ENCODE peak calls at places on chromosomes 13 and 19, in four cellular contexts. One of them, this sample, is unnamed.

GRCh38 chr13:109479534-109479933 is 306.8 kb downstream of the IRS2 start:
- DNase-seq in dorsolateral prefrontal cortex: no peak
- DNase-seq in cardiac muscle cell: no peak
- DNase-seq in GM12865: no peak
- DNase-seq in this sample: no peak

GRCh38 chr13:36251528-36251927 is 37.2 kb upstream of the SOHLH2 start:
- DNase-seq in dorsolateral prefrontal cortex: no peak
- DNase-seq in cardiac muscle cell: no peak
- DNase-seq in GM12865: peak; percentile 21
- DNase-seq in this sample: peak; percentile 31

GRCh38 chr19:10095948-10096614 is 6.4 kb downstream of the ANGPTL6 start:
- DNase-seq in dorsolateral prefrontal cortex: peak; percentile 84
- DNase-seq in cardiac muscle cell: peak; percentile 94
- DNase-seq in GM12865: peak; percentile 97
- DNase-seq in this sample: peak; percentile 83

GRCh38 chr13:63446329-63446728 is 2030.7 kb upstream of the PCDH20 start:
- DNase-seq in dorsolateral prefrontal cortex: no peak
- DNase-seq in cardiac muscle cell: no peak
- DNase-seq in GM12865: no peak
- DNase-seq in this sample: peak; percentile 7

GRCh38 chr13:71879129-71879535 is 12.1 kb upstream of the DACH1 start:
- DNase-seq in dorsolateral prefrontal cortex: no peak
- DNase-seq in cardiac muscle cell: peak; percentile 59
- DNase-seq in GM12865: peak; percentile 68
- DNase-seq in this sample: no peak

GRCh38 chr13:96858133-96858826 is 136.0 kb downstream of the OXGR1 start:
- DNase-seq in dorsolateral prefrontal cortex: no peak
- DNase-seq in cardiac muscle cell: no peak
- DNase-seq in GM12865: no peak
- DNase-seq in this sample: no peak

GRCh38 chr13:74758188-74758587 is 624.0 kb upstream of the KLF12 start:
- DNase-seq in dorsolateral prefrontal cortex: no peak
- DNase-seq in cardiac muscle cell: no peak
- DNase-seq in GM12865: no peak
- DNase-seq in this sample: no peak

GRCh38 chr19:53867225-53868090 is at the start of gene MYADM:
- DNase-seq in dorsolateral prefrontal cortex: peak; percentile 97
- DNase-seq in cardiac muscle cell: peak; percentile 99
- DNase-seq in GM12865: peak; percentile 44
- DNase-seq in this sample: peak; percentile 97

GRCh38 chr19:1746401-1747284 is 6.7 kb upstream of the ONECUT3 start:
- DNase-seq in dorsolateral prefrontal cortex: no peak
- DNase-seq in cardiac muscle cell: no peak
- DNase-seq in GM12865: peak; percentile 21
- DNase-seq in this sample: peak; percentile 15

GRCh38 chr19:16069813-16070365 is 6.4 kb upstream of the TPM4 start:
- DNase-seq in dorsolateral prefrontal cortex: no peak
- DNase-seq in cardiac muscle cell: no peak
- DNase-seq in GM12865: no peak
- DNase-seq in this sample: no peak

GRCh38 chr13:111177803-111178389 is 62.8 kb downstream of the ARHGEF7 start:
- DNase-seq in dorsolateral prefrontal cortex: no peak
- DNase-seq in cardiac muscle cell: no peak
- DNase-seq in GM12865: no peak
- DNase-seq in this sample: peak; percentile 72

GRCh38 chr13:113643593-113643992 is 14.4 kb downstream of the ATP4B start:
- DNase-seq in dorsolateral prefrontal cortex: no peak
- DNase-seq in cardiac muscle cell: no peak
- DNase-seq in GM12865: no peak
- DNase-seq in this sample: no peak

GRCh38 chr13:98480915-98481510 is 95.9 kb downstream of the STK24 start:
- DNase-seq in dorsolateral prefrontal cortex: no peak
- DNase-seq in cardiac muscle cell: peak; percentile 15
- DNase-seq in GM12865: peak; percentile 84
- DNase-seq in this sample: peak; percentile 23

GRCh38 chr13:110306340-110306959 is 507 bp downstream of the COL4A1 start:
- DNase-seq in dorsolateral prefrontal cortex: no peak
- DNase-seq in cardiac muscle cell: peak; percentile 51
- DNase-seq in GM12865: no peak
- DNase-seq in this sample: peak; percentile 51

GRCh38 chr13:32153056-32153455 is 121.5 kb downstream of the FRY start:
- DNase-seq in dorsolateral prefrontal cortex: no peak
- DNase-seq in cardiac muscle cell: no peak
- DNase-seq in GM12865: no peak
- DNase-seq in this sample: peak; percentile 93

GRCh38 chr13:51453308-51453958 is 597 bp upstream of the INTS6 start:
- DNase-seq in dorsolateral prefrontal cortex: peak; percentile 30
- DNase-seq in cardiac muscle cell: no peak
- DNase-seq in GM12865: peak; percentile 85
- DNase-seq in this sample: no peak

GRCh38 chr13:41552031-41552430 is 94.7 kb downstream of the RGCC start:
- DNase-seq in dorsolateral prefrontal cortex: no peak
- DNase-seq in cardiac muscle cell: no peak
- DNase-seq in GM12865: no peak
- DNase-seq in this sample: no peak

GRCh38 chr13:104532131-104532530 is 1465.9 kb upstream of the SLC10A2 start:
- DNase-seq in dorsolateral prefrontal cortex: no peak
- DNase-seq in cardiac muscle cell: no peak
- DNase-seq in GM12865: no peak
- DNase-seq in this sample: no peak

GRCh38 chr19:52742516-52742915 is 7.7 kb upstream of the ZNF611 start:
- DNase-seq in dorsolateral prefrontal cortex: no peak
- DNase-seq in cardiac muscle cell: no peak
- DNase-seq in GM12865: no peak
- DNase-seq in this sample: no peak

DNA sequence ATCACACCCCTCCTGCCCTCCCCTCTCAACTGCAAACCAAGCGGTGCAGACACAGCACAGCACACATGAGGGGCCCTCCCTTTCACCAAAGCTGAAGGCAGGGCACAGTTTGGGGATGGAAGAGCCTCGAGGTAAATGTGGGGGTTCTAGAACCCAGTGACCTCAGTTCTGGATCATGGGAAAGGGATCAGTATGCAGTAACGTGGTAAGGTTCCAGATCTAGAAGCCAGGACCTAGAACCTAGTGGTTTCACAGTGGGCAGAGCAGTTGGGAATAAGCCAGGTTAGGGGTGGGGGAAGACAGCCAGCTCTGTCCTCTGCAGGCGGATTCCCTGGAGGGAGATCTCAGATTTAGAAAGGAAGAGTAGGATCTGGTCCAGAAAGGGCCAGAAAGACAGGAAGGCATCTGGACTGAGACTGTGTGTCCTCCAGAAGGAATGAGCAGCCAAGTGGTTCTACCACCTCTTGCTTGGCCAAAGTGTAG is 3.1 kb downstream of the FTL start:
- DNase-seq in dorsolateral prefrontal cortex: no peak
- DNase-seq in cardiac muscle cell: no peak
- DNase-seq in GM12865: peak; percentile 34
- DNase-seq in this sample: peak; percentile 36
- H3K4me3 ChIP-seq in dorsolateral prefrontal cortex: peak overlapping the region; percentile 95
- H3K4me3 ChIP-seq in cardiac muscle cell: no peak overlapping the region
- H3K4me3 ChIP-seq in GM12865: no peak overlapping the region
- H3K4me3 ChIP-seq in this sample: no peak overlapping the region

DNA sequence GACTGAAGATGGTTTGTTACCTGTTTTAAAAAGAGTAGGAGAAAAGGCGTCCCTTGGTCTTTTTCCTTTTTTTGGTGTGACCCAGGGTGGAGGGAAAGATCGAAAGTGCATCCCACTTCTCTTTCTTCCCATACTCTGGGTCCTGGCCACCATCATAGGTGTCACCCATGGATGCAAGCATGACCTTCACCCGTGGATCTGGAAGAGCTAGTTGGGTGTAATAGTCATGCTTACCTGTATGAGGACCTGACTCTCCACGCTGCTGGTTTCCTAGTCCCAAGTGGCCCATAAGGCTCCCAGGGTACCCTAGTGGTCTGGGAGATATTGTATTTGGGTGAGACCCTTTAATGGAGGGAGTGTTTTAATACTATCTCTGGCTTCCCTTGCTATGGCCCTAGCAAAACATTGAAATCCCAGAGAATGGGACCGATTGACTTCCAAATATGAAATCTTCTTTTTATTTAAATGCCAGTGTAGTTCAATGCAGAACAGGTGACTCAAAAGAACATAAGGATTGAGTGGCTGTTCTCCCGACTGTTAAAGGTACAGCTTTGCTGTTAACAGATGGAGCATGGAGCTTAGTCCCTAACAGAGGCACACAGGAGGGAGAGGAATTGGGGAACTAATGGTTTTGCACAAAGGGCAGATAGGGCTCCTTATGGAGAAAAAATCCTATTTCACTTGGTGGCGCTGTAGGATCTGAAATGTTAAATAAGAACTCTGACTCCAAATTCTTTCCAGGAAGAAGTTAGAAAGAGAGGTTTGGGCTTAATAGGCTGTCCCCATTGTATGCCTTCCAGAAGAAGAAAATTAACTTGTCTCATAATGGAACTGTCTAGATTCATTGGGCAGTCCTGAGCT is 7.0 kb upstream of the ZNF550 start:
- DNase-seq in dorsolateral prefrontal cortex: no peak
- DNase-seq in cardiac muscle cell: peak; percentile 25
- DNase-seq in GM12865: peak; percentile 41
- DNase-seq in this sample: peak; percentile 62
- TF ChIP-seq CTCF in dorsolateral prefrontal cortex: no peak
- TF ChIP-seq CTCF in cardiac muscle cell: no peak
- TF ChIP-seq CTCF in GM12865: no peak
- TF ChIP-seq CTCF in this sample: no peak

GRCh38 chr19:46789371-46789770 is 977 bp upstream of the SLC1A5 start:
- DNase-seq in dorsolateral prefrontal cortex: no peak
- DNase-seq in cardiac muscle cell: no peak
- DNase-seq in GM12865: no peak
- DNase-seq in this sample: no peak

GRCh38 chr19:46787331-46788100 is 878 bp downstream of the SLC1A5 start:
- DNase-seq in dorsolateral prefrontal cortex: no peak
- DNase-seq in cardiac muscle cell: peak; percentile 65
- DNase-seq in GM12865: peak; percentile 45
- DNase-seq in this sample: peak; percentile 68

GRCh38 chr19:46788968-46789338 is 559 bp upstream of the SLC1A5 start:
- DNase-seq in dorsolateral prefrontal cortex: no peak
- DNase-seq in cardiac muscle cell: no peak
- DNase-seq in GM12865: no peak
- DNase-seq in this sample: no peak

GRCh38 chr19:46787040-46787330 is 1.4 kb downstream of the SLC1A5 start:
- DNase-seq in dorsolateral prefrontal cortex: no peak
- DNase-seq in cardiac muscle cell: no peak
- DNase-seq in GM12865: no peak
- DNase-seq in this sample: no peak

DNA sequence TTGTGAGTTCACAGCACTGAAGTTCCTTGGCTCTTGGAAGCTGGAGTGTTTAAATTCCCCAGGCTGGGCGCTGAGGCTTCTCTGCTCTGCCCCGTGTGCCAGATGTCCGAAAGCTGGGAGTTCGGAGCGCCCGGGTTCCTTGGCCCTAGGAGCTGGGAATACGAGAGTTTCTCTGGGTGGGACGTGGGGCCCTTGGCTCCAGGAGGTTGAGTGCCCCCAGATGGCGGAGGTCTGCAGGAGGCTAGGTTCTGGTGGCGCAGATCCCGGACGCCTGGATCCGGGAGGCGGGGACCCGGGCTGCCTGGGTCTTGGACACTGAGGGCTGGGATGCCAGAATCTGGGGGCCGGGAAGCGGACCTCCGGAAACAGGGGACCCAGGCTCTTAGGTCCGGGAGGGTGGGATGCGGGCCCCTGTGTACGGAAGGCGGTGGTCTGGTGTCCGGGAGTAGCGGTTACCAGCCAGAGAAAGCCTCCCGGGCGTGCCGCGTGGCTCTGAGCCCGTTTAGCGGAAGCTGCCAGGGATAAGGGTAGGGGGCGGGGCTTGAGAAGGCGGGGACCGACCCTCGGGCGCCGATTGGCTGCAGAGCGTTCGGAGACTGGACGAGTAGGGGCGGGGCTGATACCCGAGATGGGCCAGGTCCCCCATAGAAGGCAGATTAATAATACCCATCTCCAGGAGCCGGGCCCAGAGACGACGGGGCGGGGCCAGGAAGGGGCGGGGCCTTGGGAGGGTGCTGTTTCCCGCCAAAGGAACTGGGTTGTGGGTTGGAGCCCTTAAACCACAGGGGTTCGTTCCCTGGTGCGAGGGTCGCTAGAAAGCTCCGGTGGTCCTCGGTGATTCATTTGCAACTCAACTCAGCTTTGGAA is at the start of gene SLC1A5:
- DNase-seq in dorsolateral prefrontal cortex: peak; percentile 69
- DNase-seq in cardiac muscle cell: peak; percentile 98
- DNase-seq in GM12865: peak; percentile 98
- DNase-seq in this sample: peak; percentile 95
- H3K4me3 ChIP-seq in dorsolateral prefrontal cortex: peak within 1 kb of the TSS; percentile 56
- H3K4me3 ChIP-seq in cardiac muscle cell: peak within 1 kb of the TSS; percentile 45
- H3K4me3 ChIP-seq in GM12865: peak within 1 kb of the TSS; percentile 75
- H3K4me3 ChIP-seq in this sample: peak within 1 kb of the TSS; percentile 92

GRCh38 chr19:49653466-49653806 is 11.4 kb downstream of the SCAF1 start:
- DNase-seq in dorsolateral prefrontal cortex: no peak
- DNase-seq in cardiac muscle cell: no peak
- DNase-seq in GM12865: no peak
- DNase-seq in this sample: no peak

GRCh38 chr19:49651029-49651825 is 9.2 kb downstream of the SCAF1 start:
- DNase-seq in dorsolateral prefrontal cortex: no peak
- DNase-seq in cardiac muscle cell: no peak
- DNase-seq in GM12865: no peak
- DNase-seq in this sample: no peak

GRCh38 chr19:49651871-49652722 is 10.1 kb downstream of the SCAF1 start:
- DNase-seq in dorsolateral prefrontal cortex: no peak
- DNase-seq in cardiac muscle cell: no peak
- DNase-seq in GM12865: no peak
- DNase-seq in this sample: no peak

GRCh38 chr19:49654581-49654980 is 11.1 kb downstream of the IRF3 start:
- DNase-seq in dorsolateral prefrontal cortex: no peak
- DNase-seq in cardiac muscle cell: no peak
- DNase-seq in GM12865: no peak
- DNase-seq in this sample: no peak

DNA sequence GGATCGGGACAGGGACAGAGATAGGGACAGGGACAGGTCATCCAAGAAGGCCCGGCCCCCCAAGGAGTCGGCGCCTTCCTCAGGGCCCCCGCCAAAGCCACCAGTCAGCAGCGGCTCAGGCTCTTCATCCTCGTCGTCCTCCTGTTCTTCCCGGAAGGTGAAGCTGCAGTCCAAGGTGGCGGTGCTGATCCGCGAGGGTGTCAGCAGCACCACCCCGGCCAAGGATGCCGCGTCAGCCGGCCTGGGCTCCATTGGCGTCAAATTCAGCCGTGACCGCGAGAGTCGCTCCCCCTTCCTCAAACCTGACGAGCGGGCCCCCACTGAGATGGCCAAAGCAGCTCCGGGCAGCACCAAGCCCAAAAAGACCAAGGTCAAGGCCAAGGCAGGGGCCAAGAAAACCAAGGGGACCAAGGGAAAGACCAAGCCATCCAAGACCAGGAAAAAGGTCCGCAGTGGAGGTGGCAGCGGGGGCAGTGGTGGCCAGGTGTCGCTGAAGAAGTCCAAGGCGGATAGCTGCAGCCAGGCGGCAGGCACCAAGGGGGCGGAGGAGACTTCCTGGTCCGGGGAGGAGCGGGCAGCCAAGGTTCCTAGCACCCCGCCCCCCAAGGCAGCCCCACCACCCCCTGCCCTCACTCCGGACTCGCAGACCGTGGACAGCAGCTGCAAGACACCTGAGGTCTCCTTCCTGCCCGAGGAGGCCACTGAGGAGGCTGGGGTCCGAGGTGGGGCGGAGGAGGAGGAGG is 10.9 kb downstream of the SCAF1 start:
- DNase-seq in dorsolateral prefrontal cortex: no peak
- DNase-seq in cardiac muscle cell: no peak
- DNase-seq in GM12865: no peak
- DNase-seq in this sample: no peak
- TF ChIP-seq CTCF in dorsolateral prefrontal cortex: no peak
- TF ChIP-seq CTCF in cardiac muscle cell: no peak
- TF ChIP-seq CTCF in GM12865: no peak
- TF ChIP-seq CTCF in this sample: no peak